ENCODE peak calls at places on chromosome X, in four cellular contexts. One of them, this sample, is unnamed.

GRCh38 chrX:78710146-78710545 is 37.4 kb upstream of the LPAR4 start:
- DNase-seq in heart right ventricle: no peak
- DNase-seq in IMR-90: peak; percentile 16
- DNase-seq in germinal center: no peak
- DNase-seq in this sample: peak; percentile 34

GRCh38 chrX:134727363-134727762 is 69.1 kb upstream of the PLAC1 start:
- DNase-seq in heart right ventricle: no peak
- DNase-seq in IMR-90: no peak
- DNase-seq in germinal center: no peak
- DNase-seq in this sample: no peak

GRCh38 chrX:17732138-17732783 is 5.0 kb upstream of the SCML1 start:
- DNase-seq in heart right ventricle: no peak
- DNase-seq in IMR-90: peak; percentile 55
- DNase-seq in germinal center: no peak
- DNase-seq in this sample: peak; percentile 14

GRCh38 chrX:17559728-17560379 is 177.4 kb upstream of the SCML1 start:
- DNase-seq in heart right ventricle: no peak
- DNase-seq in IMR-90: peak; percentile 92
- DNase-seq in germinal center: no peak
- DNase-seq in this sample: peak; percentile 83

GRCh38 chrX:147405764-147406163 is 506.0 kb upstream of the FMR1 start:
- DNase-seq in heart right ventricle: no peak
- DNase-seq in IMR-90: no peak
- DNase-seq in germinal center: no peak
- DNase-seq in this sample: no peak

GRCh38 chrX:50211510-50211909 is 6.9 kb downstream of the CCNB3 start:
- DNase-seq in heart right ventricle: no peak
- DNase-seq in IMR-90: peak; percentile 4
- DNase-seq in germinal center: no peak
- DNase-seq in this sample: no peak

GRCh38 chrX:153469811-153470410 is 465 bp downstream of the HAUS7 start:
- DNase-seq in heart right ventricle: no peak
- DNase-seq in IMR-90: peak; percentile 8
- DNase-seq in germinal center: peak; percentile 19
- DNase-seq in this sample: peak; percentile 23

GRCh38 chrX:70134116-70134477 is 850 bp downstream of the IGBP1 start:
- DNase-seq in heart right ventricle: no peak
- DNase-seq in IMR-90: peak; percentile 34
- DNase-seq in germinal center: peak; percentile 4
- DNase-seq in this sample: peak; percentile 13

GRCh38 chrX:116317409-116317808 is 119.0 kb upstream of the SLC6A14 start:
- DNase-seq in heart right ventricle: peak; percentile 11
- DNase-seq in IMR-90: no peak
- DNase-seq in germinal center: no peak
- DNase-seq in this sample: no peak

GRCh38 chrX:40175416-40176255 is 77.9 kb upstream of the BCOR start:
- DNase-seq in heart right ventricle: peak; percentile 77
- DNase-seq in IMR-90: no peak
- DNase-seq in germinal center: peak; percentile 65
- DNase-seq in this sample: peak; percentile 50

GRCh38 chrX:69603566-69604194 is 12.2 kb upstream of the EDA start:
- DNase-seq in heart right ventricle: no peak
- DNase-seq in IMR-90: no peak
- DNase-seq in germinal center: no peak
- DNase-seq in this sample: no peak

GRCh38 chrX:148310402-148311200 is 189.8 kb upstream of the AFF2 start:
- DNase-seq in heart right ventricle: no peak
- DNase-seq in IMR-90: no peak
- DNase-seq in germinal center: no peak
- DNase-seq in this sample: no peak

GRCh38 chrX:1534321-1535168 is 2.4 kb downstream of the P2RY8 start:
- DNase-seq in heart right ventricle: no peak
- DNase-seq in IMR-90: no peak
- DNase-seq in germinal center: no peak
- DNase-seq in this sample: no peak

GRCh38 chrX:131675596-131676194 is 131.8 kb downstream of the OR13H1 start:
- DNase-seq in heart right ventricle: no peak
- DNase-seq in IMR-90: peak; percentile 1
- DNase-seq in germinal center: peak; percentile 3
- DNase-seq in this sample: peak; percentile 13

GRCh38 chrX:69027181-69028005 is 137.9 kb downstream of the PJA1 start:
- DNase-seq in heart right ventricle: no peak
- DNase-seq in IMR-90: peak; percentile 93
- DNase-seq in germinal center: no peak
- DNase-seq in this sample: peak; percentile 15

GRCh38 chrX:20951016-20951795 is 423.0 kb upstream of the CNKSR2 start:
- DNase-seq in heart right ventricle: no peak
- DNase-seq in IMR-90: no peak
- DNase-seq in germinal center: no peak
- DNase-seq in this sample: no peak

GRCh38 chrX:42515939-42516338 is 262.0 kb downstream of the PPP1R2C start:
- DNase-seq in heart right ventricle: no peak
- DNase-seq in IMR-90: no peak
- DNase-seq in germinal center: no peak
- DNase-seq in this sample: no peak

GRCh38 chrX:147550217-147550616 is 361.5 kb upstream of the FMR1 start:
- DNase-seq in heart right ventricle: no peak
- DNase-seq in IMR-90: no peak
- DNase-seq in germinal center: no peak
- DNase-seq in this sample: no peak

GRCh38 chrX:102959471-102959870 is 22.4 kb downstream of the RAB40AL start:
- DNase-seq in heart right ventricle: no peak
- DNase-seq in IMR-90: peak; percentile 65
- DNase-seq in germinal center: no peak
- DNase-seq in this sample: peak; percentile 44

GRCh38 chrX:97850911-97851310 is 967.2 kb downstream of the RPA4 start:
- DNase-seq in heart right ventricle: no peak
- DNase-seq in IMR-90: peak; percentile 8
- DNase-seq in germinal center: no peak
- DNase-seq in this sample: no peak

GRCh38 chrX:18252644-18253359 is 32.1 kb upstream of the BEND2 start:
- DNase-seq in heart right ventricle: no peak
- DNase-seq in IMR-90: peak; percentile 9
- DNase-seq in germinal center: no peak
- DNase-seq in this sample: no peak

GRCh38 chrX:103310592-103311400 is at the start of gene BEX2:
- DNase-seq in heart right ventricle: peak; percentile 25
- DNase-seq in IMR-90: no peak
- DNase-seq in germinal center: peak; percentile 85
- DNase-seq in this sample: no peak